ENCODE peak calls at places on chromosome 19, in five cellular contexts. Y is A549; V is adrenal gland; Z is right lobe of liver; N is CD8-positive, alpha-beta T cell. Q is an unnamed sample.

GRCh38 chr19:18093439-18094161 is 4.0 kb upstream of the MAST3 start:
- DNase-seq in N (no peak), V (no peak), Z (no peak), Y (peak), Q (no peak)

GRCh38 chr19:15869109-15869555 is 28.7 kb downstream of the CYP4F2 start:
- DNase-seq in N (no peak), Y (peak), V (peak), Z (peak), Q (no peak)

GRCh38 chr19:2096543-2097329 is at the start of gene IZUMO4:
- DNase-seq in V (peak), N (peak), Z (peak), Y (peak), Q (no peak)

GRCh38 chr19:6216236-6216995 is 63.4 kb downstream of the MLLT1 start:
- DNase-seq in Y (no peak), N (no peak), V (no peak), Z (no peak), Q (no peak)

GRCh38 chr19:13953021-13953531 is 767 bp downstream of the DCAF15 start:
- DNase-seq in Y (peak), V (no peak), Z (no peak), N (no peak), Q (peak)

GRCh38 chr19:42468273-42468796 is 25.6 kb upstream of the CXCL17 start:
- DNase-seq in Y (peak), N (no peak), Z (no peak), V (peak), Q (peak)

GRCh38 chr19:38693380-38694223 is 46.2 kb downstream of the ACTN4 start:
- DNase-seq in V (no peak), Y (peak), N (peak), Z (no peak), Q (peak)

GRCh38 chr19:4521170-4521887 is 3.0 kb upstream of the PLIN4 start:
- DNase-seq in Z (peak), Y (no peak), V (no peak), N (peak), Q (no peak)

GRCh38 chr19:41588497-41589209 is 12.7 kb downstream of the CEACAM21 start:
- DNase-seq in Y (peak), V (no peak), Z (no peak), N (no peak), Q (no peak)

GRCh38 chr19:43446746-43447489 is 18.5 kb downstream of the LYPD3 start:
- DNase-seq in N (peak), V (peak), Z (peak), Y (peak), Q (peak)

GRCh38 chr19:5298502-5298901 is 42.1 kb downstream of the PTPRS start:
- DNase-seq in Y (no peak), V (no peak), N (no peak), Z (no peak), Q (no peak)

GRCh38 chr19:29075149-29075548 is 137.8 kb downstream of the UQCRFS1 start:
- DNase-seq in V (no peak), Z (no peak), N (no peak), Y (no peak), Q (no peak)

GRCh38 chr19:33535176-33535575 is 13.6 kb upstream of the PEPD start:
- DNase-seq in N (no peak), V (no peak), Y (no peak), Z (no peak), Q (no peak)
- H3K4me3 ChIP-seq in N (no peak), V (no peak), Y (no peak), Z (no peak), Q (no peak)

DNA sequence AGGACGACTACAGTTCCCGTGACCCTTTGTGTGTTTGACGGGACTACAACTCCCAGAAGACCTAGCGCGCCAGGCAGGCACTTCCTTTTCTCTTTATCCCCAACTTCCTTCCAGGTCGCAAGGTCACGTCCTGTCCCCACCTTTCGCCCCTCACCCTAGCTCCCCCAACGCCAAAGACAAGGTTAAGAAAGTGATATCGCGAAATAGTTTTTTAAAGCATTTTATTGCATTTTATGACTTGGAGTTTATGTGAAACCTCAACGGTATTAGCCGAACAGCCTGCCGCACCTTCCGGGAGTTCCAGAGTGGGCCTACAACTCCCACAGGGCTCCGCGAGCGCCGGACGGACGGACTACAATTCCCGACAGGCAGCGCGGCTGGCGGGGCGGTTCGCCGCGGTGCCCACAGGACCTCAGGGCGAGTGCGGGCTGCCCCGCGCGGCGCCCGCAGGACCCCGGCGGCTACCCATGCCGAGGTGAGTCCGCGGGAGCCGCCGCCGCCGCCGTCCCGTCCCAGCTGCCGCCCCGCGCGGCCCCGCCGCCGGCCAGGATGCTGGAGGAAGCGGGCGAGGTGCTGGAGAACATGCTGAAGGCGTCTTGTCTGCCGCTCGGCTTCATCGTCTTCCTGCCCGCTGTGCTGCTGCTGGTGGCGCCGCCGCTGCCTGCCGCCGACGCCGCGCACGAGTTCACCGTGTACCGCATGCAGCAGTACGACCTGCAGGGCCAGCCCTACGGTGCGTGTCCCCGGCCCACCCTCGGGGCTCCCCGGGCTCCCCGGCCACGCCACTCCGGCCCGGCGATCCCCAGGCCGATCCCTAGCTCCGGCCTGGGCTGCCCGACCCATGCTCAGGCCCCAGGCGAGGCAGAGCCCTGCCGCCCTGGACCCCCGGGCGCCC is at the start of gene NCLN:
- DNase-seq in V (peak), N (peak), Y (peak), Z (peak), Q (peak)
- H3K27ac ChIP-seq in V (peak), N (peak), Y (peak), Z (peak), Q (peak)

DNA sequence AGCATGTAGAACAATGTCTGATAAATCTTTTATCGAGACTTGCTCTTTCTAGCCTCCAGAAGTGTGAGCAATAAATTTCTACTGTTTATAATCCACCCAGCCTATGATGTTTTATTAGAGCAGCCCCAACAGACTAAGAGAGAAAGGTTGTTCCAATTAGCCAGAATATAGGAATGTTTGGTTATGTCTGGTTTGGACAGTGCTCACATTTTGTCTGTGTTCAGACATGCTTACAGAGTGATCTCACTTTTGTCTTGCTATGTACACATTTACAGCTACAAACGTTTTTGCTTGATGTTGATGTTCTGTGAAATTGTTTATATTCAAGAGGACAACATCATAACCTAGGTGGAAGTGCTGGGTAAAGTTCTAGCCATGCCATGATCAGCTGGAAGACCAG is 18.0 kb upstream of the EVI5L start:
- DNase-seq in V (no peak), Z (no peak), N (no peak), Y (no peak), Q (no peak)
- H3K4me3 ChIP-seq in V (no peak), Z (no peak), N (no peak), Y (no peak), Q (no peak)

DNA sequence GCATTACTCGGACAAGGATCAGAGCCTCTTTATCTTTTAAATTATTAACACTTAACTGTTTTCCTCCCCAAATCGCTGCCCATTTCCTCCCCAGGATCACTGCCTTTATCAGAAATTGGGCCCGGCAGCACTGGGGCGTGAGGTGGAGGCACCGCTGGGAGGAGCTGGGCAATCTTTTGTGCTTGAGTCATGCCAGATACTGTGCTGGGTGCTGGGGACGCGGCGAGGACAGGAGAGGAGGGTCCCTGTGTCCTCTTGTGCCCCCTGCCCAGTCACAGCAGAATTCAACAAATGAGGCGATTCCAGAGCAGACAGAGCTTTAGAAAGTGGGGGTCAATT is 347.8 kb downstream of the ZNF536 start:
- DNase-seq in N (no peak), Z (peak), Y (no peak), V (peak), Q (no peak)
- H3K27ac ChIP-seq in N (no peak), Z (peak), Y (no peak), V (peak), Q (peak)

DNA sequence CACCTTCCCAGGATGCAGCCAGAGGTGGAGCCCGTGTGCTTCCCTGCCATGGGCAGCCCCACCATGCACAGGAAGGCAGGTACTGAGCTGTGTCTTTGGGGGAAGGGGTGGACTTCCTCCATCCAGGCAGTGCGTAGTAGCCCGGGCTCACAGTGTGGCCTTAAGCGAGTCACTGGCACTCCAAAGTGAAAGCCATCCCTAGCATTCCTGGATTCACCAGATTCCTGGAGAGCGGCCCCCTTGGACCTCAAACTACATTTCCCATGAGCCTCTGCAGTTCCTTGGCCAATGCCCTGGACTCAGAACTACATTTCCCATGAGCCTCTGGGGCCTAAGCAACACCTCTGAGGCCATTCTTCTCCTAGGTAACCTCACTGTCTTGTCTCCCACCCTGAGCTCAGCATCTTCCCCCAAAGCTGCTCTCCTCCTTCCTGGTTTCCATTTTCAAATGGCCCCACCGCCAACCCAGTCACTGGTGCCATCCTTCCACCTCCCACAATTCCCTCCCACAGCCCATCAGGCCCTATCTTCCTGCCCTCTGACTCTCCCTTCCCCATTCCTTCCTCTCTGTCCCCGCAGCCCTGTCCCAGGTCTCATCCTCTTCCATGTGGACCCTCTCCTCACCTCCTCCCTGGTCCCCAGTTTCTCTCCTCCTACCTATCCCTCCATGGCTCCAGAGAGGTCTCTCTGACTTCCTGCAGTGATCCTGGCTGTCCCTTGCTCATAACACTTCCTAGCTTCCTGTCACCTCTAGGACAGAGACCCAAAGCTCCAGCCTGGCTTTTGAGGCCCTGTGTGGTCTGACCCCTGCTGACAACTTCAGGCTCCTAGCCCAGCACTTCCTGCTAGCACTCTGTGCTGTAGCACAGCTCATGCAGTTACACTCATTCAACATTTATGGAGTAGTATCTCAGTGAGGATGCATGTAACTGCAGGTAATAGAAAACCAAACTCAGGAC is at the start of gene C19orf81:
- DNase-seq in V (no peak), Y (peak), N (no peak), Z (no peak), Q (no peak)
- H3K4me3 ChIP-seq in V (no peak), Y (no peak), N (no peak), Z (no peak), Q (no peak)

GRCh38 chr19:37511821-37512220 is 5.1 kb downstream of the ZNF793 start:
- DNase-seq in V (no peak), N (no peak), Y (no peak), Z (no peak), Q (no peak)

GRCh38 chr19:37511186-37511585 is 4.4 kb downstream of the ZNF793 start:
- DNase-seq in V (no peak), Z (no peak), N (no peak), Y (no peak), Q (no peak)

GRCh38 chr19:37507167-37507464 is 377 bp downstream of the ZNF793 start:
- DNase-seq in Z (no peak), N (no peak), V (no peak), Y (no peak), Q (no peak)

GRCh38 chr19:37506387-37507166 is at the start of gene ZNF793:
- DNase-seq in V (peak), N (peak), Y (peak), Z (peak), Q (no peak)

DNA sequence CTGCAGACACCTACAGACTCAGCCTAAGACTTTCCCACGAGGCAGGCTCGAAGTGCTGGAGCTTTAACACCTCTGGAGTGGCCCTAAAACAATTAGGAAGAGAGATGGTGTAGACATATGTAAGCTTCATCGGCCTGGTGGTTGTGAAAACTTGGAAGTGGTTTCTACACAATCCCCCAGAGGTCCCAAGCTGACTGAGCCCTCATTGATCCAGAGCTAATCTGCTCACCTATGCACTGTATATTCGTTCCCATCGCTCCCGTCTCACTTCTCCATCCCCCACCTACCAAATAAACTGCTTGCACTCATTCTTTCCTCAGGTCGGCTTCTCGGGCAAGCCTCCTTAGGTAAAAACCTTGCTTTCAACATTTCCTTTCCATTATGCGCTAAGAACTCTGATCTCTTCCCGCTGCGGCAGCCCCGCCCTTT is 767 bp upstream of the ZNF793 start:
- DNase-seq in Z (no peak), N (no peak), V (no peak), Y (no peak), Q (no peak)
- H3K27ac ChIP-seq in Z (peak), N (peak), V (peak), Y (no peak), Q (no peak)

GRCh38 chr19:56955637-56956216 is 115.2 kb upstream of the PEG3 start:
- DNase-seq in N (no peak), V (no peak), Z (no peak), Y (no peak), Q (no peak)

GRCh38 chr19:56959211-56959610 is 118.7 kb upstream of the PEG3 start:
- DNase-seq in Y (no peak), V (no peak), Z (no peak), N (no peak), Q (no peak)

GRCh38 chr19:56960959-56961622 is 120.6 kb upstream of the PEG3 start:
- DNase-seq in N (no peak), Y (no peak), Z (no peak), V (no peak), Q (no peak)

GRCh38 chr19:56956503-56957226 is 116.1 kb upstream of the PEG3 start:
- DNase-seq in Z (no peak), Y (no peak), N (no peak), V (no peak), Q (no peak)

GRCh38 chr19:56958428-56958827 is 117.9 kb upstream of the PEG3 start:
- DNase-seq in N (no peak), Z (no peak), Y (no peak), V (no peak), Q (no peak)
- H3K4me3 ChIP-seq in N (no peak), Z (no peak), Y (no peak), V (no peak), Q (no peak)

Q was measured in SJSA1.